ENCODE peak calls at places on chromosomes 3 and 15, in four cellular contexts. One of them, this sample, is unnamed.

GRCh38 chr15:70775160-70775559 is 11.8 kb upstream of the UACA start:
- DNase-seq in A549: peak; percentile 36
- DNase-seq in astrocyte: peak; percentile 80
- DNase-seq in colonic mucosa: no peak
- DNase-seq in this sample: no peak

GRCh38 chr15:45338417-45338816 is 39.9 kb downstream of the GATM start:
- DNase-seq in astrocyte: no peak
- DNase-seq in A549: no peak
- DNase-seq in colonic mucosa: no peak
- DNase-seq in this sample: no peak

GRCh38 chr15:69304176-69304533 is 5.4 kb downstream of the PAQR5 start:
- DNase-seq in A549: peak; percentile 94
- DNase-seq in colonic mucosa: no peak
- DNase-seq in astrocyte: peak; percentile 73
- DNase-seq in this sample: no peak

GRCh38 chr3:100040446-100040845 is 73.9 kb downstream of the FILIP1L start:
- DNase-seq in colonic mucosa: no peak
- DNase-seq in astrocyte: peak; percentile 64
- DNase-seq in A549: no peak
- DNase-seq in this sample: peak; percentile 32

GRCh38 chr3:29410200-29410599 is 129.3 kb downstream of the RBMS3 start:
- DNase-seq in A549: no peak
- DNase-seq in colonic mucosa: no peak
- DNase-seq in astrocyte: no peak
- DNase-seq in this sample: no peak

GRCh38 chr3:186121968-186122367 is 13.1 kb upstream of the ETV5 start:
- DNase-seq in astrocyte: no peak
- DNase-seq in A549: no peak
- DNase-seq in colonic mucosa: no peak
- DNase-seq in this sample: peak; percentile 41

GRCh38 chr3:2262204-2262603 is 163.5 kb downstream of the CNTN4 start:
- DNase-seq in astrocyte: no peak
- DNase-seq in colonic mucosa: no peak
- DNase-seq in A549: no peak
- DNase-seq in this sample: peak; percentile 38

GRCh38 chr3:129039271-129040038 is 21.1 kb upstream of the GP9 start:
- DNase-seq in colonic mucosa: peak; percentile 61
- DNase-seq in astrocyte: no peak
- DNase-seq in A549: no peak
- DNase-seq in this sample: no peak

GRCh38 chr3:23913182-23913581 is 3.6 kb downstream of the NKIRAS1 start:
- DNase-seq in colonic mucosa: no peak
- DNase-seq in astrocyte: peak; percentile 34
- DNase-seq in A549: no peak
- DNase-seq in this sample: no peak

GRCh38 chr3:13141183-13141582 is 68.0 kb upstream of the IQSEC1 start:
- DNase-seq in astrocyte: no peak
- DNase-seq in colonic mucosa: no peak
- DNase-seq in A549: no peak
- DNase-seq in this sample: no peak

GRCh38 chr3:126663257-126663656 is 8.3 kb upstream of the TXNRD3 start:
- DNase-seq in A549: no peak
- DNase-seq in astrocyte: no peak
- DNase-seq in colonic mucosa: no peak
- DNase-seq in this sample: no peak

GRCh38 chr3:113223831-113224240 is 12.5 kb downstream of the BOC start:
- DNase-seq in astrocyte: no peak
- DNase-seq in colonic mucosa: no peak
- DNase-seq in A549: no peak
- DNase-seq in this sample: no peak

GRCh38 chr15:44813231-44813630 is 76.9 kb downstream of the TRIM69 start:
- DNase-seq in colonic mucosa: peak; percentile 63
- DNase-seq in astrocyte: no peak
- DNase-seq in A549: no peak
- DNase-seq in this sample: no peak

GRCh38 chr15:98873441-98874218 is 134.0 kb downstream of the PGPEP1L start:
- DNase-seq in colonic mucosa: no peak
- DNase-seq in A549: peak; percentile 97
- DNase-seq in astrocyte: peak; percentile 93
- DNase-seq in this sample: no peak

GRCh38 chr3:18237251-18238005 is 187.7 kb downstream of the SATB1 start:
- DNase-seq in astrocyte: peak; percentile 81
- DNase-seq in colonic mucosa: no peak
- DNase-seq in A549: no peak
- DNase-seq in this sample: no peak

GRCh38 chr3:128581566-128581965 is 69.1 kb downstream of the RPN1 start:
- DNase-seq in colonic mucosa: no peak
- DNase-seq in A549: no peak
- DNase-seq in astrocyte: no peak
- DNase-seq in this sample: no peak

GRCh38 chr15:32872606-32873291 is 154.9 kb downstream of the GREM1 start:
- DNase-seq in colonic mucosa: peak; percentile 34
- DNase-seq in A549: no peak
- DNase-seq in astrocyte: peak; percentile 71
- DNase-seq in this sample: peak; percentile 38

GRCh38 chr3:119194237-119195150 is 21.1 kb downstream of the UPK1B start:
- DNase-seq in colonic mucosa: no peak
- DNase-seq in A549: peak; percentile 62
- DNase-seq in astrocyte: peak; percentile 34
- DNase-seq in this sample: no peak

GRCh38 chr3:152284906-152285305 is 16.2 kb downstream of the MBNL1 start:
- DNase-seq in colonic mucosa: no peak
- DNase-seq in astrocyte: no peak
- DNase-seq in A549: no peak
- DNase-seq in this sample: no peak

GRCh38 chr3:152282813-152283212 is 14.1 kb downstream of the MBNL1 start:
- DNase-seq in A549: no peak
- DNase-seq in astrocyte: no peak
- DNase-seq in colonic mucosa: no peak
- DNase-seq in this sample: no peak

GRCh38 chr3:152287898-152288576 is 19.3 kb downstream of the MBNL1 start:
- DNase-seq in colonic mucosa: no peak
- DNase-seq in A549: no peak
- DNase-seq in astrocyte: no peak
- DNase-seq in this sample: no peak

GRCh38 chr3:152283492-152284381 is 15.0 kb downstream of the MBNL1 start:
- DNase-seq in astrocyte: no peak
- DNase-seq in colonic mucosa: peak; percentile 58
- DNase-seq in A549: no peak
- DNase-seq in this sample: no peak

DNA sequence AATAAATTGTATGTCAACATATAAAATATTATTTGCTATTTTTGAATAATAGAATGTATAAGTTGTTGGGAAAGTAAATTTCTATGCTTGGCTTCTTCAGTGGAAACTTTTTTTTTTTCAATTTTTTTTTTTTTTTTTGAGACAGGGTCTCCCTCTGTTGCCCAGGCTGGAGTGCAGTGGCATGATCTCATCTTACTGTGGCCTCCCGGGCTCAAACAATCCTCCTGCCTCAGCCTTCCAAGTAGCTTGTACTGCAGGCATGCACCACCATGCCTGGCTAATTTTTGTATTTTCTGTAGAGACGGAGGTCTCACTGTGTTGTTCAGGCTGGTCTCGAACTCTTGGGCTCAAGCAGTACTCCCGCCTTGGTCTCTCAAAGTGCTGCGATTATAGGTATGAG is 16.8 kb downstream of the MBNL1 start:
- DNase-seq in colonic mucosa: no peak
- DNase-seq in astrocyte: no peak
- DNase-seq in A549: no peak
- DNase-seq in this sample: no peak
- H3K4me1 ChIP-seq in colonic mucosa: peaks cover 9% of the 10 kb centered on the region
- H3K4me1 ChIP-seq in astrocyte: peaks cover 14% of the 10 kb centered on the region
- H3K4me1 ChIP-seq in A549: peaks cover 56% of the 10 kb centered on the region
- H3K4me1 ChIP-seq in this sample: peaks cover 22% of the 10 kb centered on the region

GRCh38 chr3:4314688-4315087 is 11.5 kb downstream of the SETMAR start:
- DNase-seq in A549: peak; percentile 5
- DNase-seq in astrocyte: no peak
- DNase-seq in colonic mucosa: no peak
- DNase-seq in this sample: no peak
- TF ChIP-seq CTCF in A549: peak; percentile 20
- TF ChIP-seq CTCF in astrocyte: peak; percentile 12
- TF ChIP-seq CTCF in colonic mucosa: no peak
- TF ChIP-seq CTCF in this sample: no peak

GRCh38 chr3:31925271-31925630 is 55.8 kb downstream of the OSBPL10 start:
- DNase-seq in astrocyte: no peak
- DNase-seq in colonic mucosa: no peak
- DNase-seq in A549: no peak
- DNase-seq in this sample: no peak
- H3K4me1 ChIP-seq in astrocyte: no peaks in the 10 kb centered on the region
- H3K4me1 ChIP-seq in colonic mucosa: no peaks in the 10 kb centered on the region
- H3K4me1 ChIP-seq in A549: peaks cover 10% of the 10 kb centered on the region
- H3K4me1 ChIP-seq in this sample: no peaks in the 10 kb centered on the region

DNA sequence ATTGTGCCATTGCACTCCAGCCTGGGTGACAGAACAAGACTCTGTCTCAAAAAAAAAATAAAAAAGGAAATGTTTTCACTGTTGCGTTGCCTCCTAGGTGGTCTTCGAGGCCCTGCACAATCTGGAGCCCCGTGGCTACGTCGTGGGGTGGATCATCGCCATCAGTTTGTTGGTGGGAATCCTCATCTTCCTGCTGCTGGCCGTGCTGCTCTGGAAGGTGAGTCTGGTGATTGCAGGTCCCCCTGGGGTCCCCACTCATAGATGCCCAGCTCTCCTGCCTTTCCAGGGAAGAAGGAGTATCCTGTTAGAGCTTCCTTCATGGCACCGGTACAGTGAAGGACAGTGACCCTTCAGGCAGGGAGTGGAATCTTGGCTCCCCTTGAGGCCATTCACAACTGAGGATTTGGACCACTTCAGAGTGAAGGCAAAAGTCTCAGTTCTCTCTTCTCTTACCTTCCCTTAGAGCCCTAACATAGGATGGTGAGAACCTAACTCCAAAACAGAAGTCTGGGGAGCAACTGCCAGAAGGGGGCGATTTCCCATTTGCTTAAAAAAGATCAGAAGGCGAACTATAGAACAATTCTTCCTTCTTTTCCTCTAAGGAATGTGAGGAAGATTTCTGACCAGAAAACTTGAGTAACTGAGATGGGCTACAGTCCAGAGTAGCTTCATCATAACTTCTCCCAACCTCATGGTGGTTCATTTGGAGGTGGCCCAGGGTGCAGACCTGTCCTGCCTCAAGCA is 57.8 kb upstream of the CTDSPL start:
- DNase-seq in colonic mucosa: no peak
- DNase-seq in A549: no peak
- DNase-seq in astrocyte: no peak
- DNase-seq in this sample: no peak
- TF ChIP-seq CTCF in colonic mucosa: no peak
- TF ChIP-seq CTCF in A549: no peak
- TF ChIP-seq CTCF in astrocyte: no peak
- TF ChIP-seq CTCF in this sample: no peak

GRCh38 chr3:16900779-16901440 is 16.2 kb downstream of the PLCL2 start:
- DNase-seq in colonic mucosa: no peak
- DNase-seq in astrocyte: no peak
- DNase-seq in A549: no peak
- DNase-seq in this sample: no peak
- H3K4me1 ChIP-seq in colonic mucosa: no peaks in the 10 kb centered on the region
- H3K4me1 ChIP-seq in astrocyte: no peaks in the 10 kb centered on the region
- H3K4me1 ChIP-seq in A549: peaks cover 2% of the 10 kb centered on the region
- H3K4me1 ChIP-seq in this sample: peaks cover 7% of the 10 kb centered on the region

GRCh38 chr3:101676765-101677435 is at the start of gene ZBTB11:
- DNase-seq in colonic mucosa: peak; percentile 100
- DNase-seq in A549: peak; percentile 100
- DNase-seq in astrocyte: peak; percentile 99
- DNase-seq in this sample: peak; percentile 100

GRCh38 chr3:101677436-101678286 is 729 bp upstream of the ZBTB11 start:
- DNase-seq in colonic mucosa: no peak
- DNase-seq in A549: no peak
- DNase-seq in astrocyte: no peak
- DNase-seq in this sample: no peak

GRCh38 chr3:101674518-101674917 is 2.4 kb downstream of the ZBTB11 start:
- DNase-seq in astrocyte: no peak
- DNase-seq in A549: no peak
- DNase-seq in colonic mucosa: no peak
- DNase-seq in this sample: no peak

GRCh38 chr3:101675709-101676218 is 1.2 kb downstream of the ZBTB11 start:
- DNase-seq in A549: no peak
- DNase-seq in astrocyte: no peak
- DNase-seq in colonic mucosa: peak; percentile 50
- DNase-seq in this sample: peak; percentile 54

DNA sequence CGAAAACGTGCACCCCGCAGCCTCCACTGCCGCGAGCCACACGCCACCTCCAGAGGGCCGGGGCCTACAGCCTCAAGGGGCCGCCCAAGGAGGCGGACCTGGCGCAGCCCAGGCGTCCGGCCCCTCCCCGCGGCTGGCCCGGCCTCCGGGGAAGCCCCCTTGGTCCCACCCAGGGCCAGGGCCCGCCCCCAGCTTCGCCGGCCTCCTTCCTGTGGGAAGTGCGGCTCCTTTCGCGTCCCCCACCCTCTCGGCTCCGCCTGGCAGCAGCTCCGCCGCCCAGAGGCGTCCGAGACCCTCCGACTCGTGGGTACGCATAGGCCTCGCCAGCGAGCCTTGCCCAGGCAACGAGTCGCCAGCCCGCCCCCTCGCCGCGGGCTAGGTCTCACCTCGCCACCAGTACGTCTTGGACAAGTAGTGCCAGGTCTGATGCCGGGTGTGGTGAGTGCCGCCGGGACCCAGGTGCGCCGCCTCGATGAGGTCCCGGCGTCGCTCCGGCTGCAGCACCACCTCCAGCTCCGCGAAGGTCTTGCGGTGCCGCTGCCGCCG is 640 bp downstream of the ZBTB11 start:
- DNase-seq in astrocyte: peak; percentile 93
- DNase-seq in A549: peak; percentile 95
- DNase-seq in colonic mucosa: peak; percentile 95
- DNase-seq in this sample: peak; percentile 95
- TF ChIP-seq CTCF in astrocyte: no peak
- TF ChIP-seq CTCF in A549: no peak
- TF ChIP-seq CTCF in colonic mucosa: no peak
- TF ChIP-seq CTCF in this sample: no peak

This sample was measured in lung.